ENCODE peak calls at places on chromosomes 16 and 17, in nine cellular contexts. M, V, Q, P, Y, R, L, G and E are unnamed samples.

GRCh38 chr17:31495049-31495885 is 103.8 kb downstream of the RAB11FIP4 start:
- DNase-seq in Y (no peak), M (no peak), G (no peak), Q (no peak), R (no peak), L (peak), V (no peak), P (peak), E (no peak)

GRCh38 chr16:5422643-5423496 is 325.3 kb upstream of the EEF2KMT start:
- DNase-seq in P (no peak), L (no peak), R (no peak), G (no peak), Q (no peak), Y (no peak), V (no peak), M (no peak), E (no peak)

GRCh38 chr17:5027921-5028320 is 7.3 kb downstream of the SLC52A1 start:
- DNase-seq in G (no peak), L (no peak), V (no peak), Y (no peak), M (no peak), R (no peak), P (no peak), Q (no peak), E (no peak)

GRCh38 chr17:49830605-49831004 is 17.3 kb downstream of the TAC4 start:
- DNase-seq in Y (no peak), V (no peak), R (peak), G (no peak), P (no peak), M (no peak), L (no peak), Q (no peak), E (no peak)

GRCh38 chr16:11084484-11085024 is 140.2 kb downstream of the CLEC16A start:
- DNase-seq in V (no peak), G (no peak), Q (no peak), P (no peak), M (no peak), Y (no peak), R (no peak), L (no peak), E (no peak)

GRCh38 chr16:54628796-54629625 is 301.7 kb upstream of the IRX5 start:
- DNase-seq in M (no peak), R (no peak), Y (no peak), V (no peak), G (no peak), Q (no peak), P (peak), L (no peak), E (no peak)

GRCh38 chr17:21174186-21174585 is 39.8 kb downstream of the TMEM11 start:
- DNase-seq in Q (no peak), L (no peak), V (no peak), R (no peak), P (peak), M (no peak), G (no peak), Y (no peak), E (no peak)

GRCh38 chr17:78979780-78980623 is at the start of gene LGALS3BP:
- DNase-seq in R (peak), Q (peak), G (peak), L (peak), Y (no peak), V (peak), M (peak), P (peak), E (peak)

GRCh38 chr17:49210158-49211029 is at the start of the genes ABI3 and GNGT2:
- DNase-seq in Q (peak), M (no peak), G (no peak), Y (no peak), L (no peak), V (peak), R (no peak), P (peak), E (no peak)

GRCh38 chr16:56448005-56448404 is 3.1 kb downstream of the NUDT21 start:
- DNase-seq in P (no peak), V (no peak), G (no peak), L (no peak), Q (no peak), Y (no peak), M (no peak), R (no peak), E (no peak)

GRCh38 chr17:72624652-72625051 is 467.8 kb downstream of the SLC39A11 start:
- DNase-seq in Y (no peak), M (no peak), L (no peak), G (no peak), R (no peak), Q (no peak), V (no peak), P (no peak), E (no peak)

GRCh38 chr17:10557422-10557821 is 8.0 kb upstream of the MYH2 start:
- DNase-seq in V (no peak), R (no peak), L (no peak), Y (no peak), Q (no peak), M (no peak), G (no peak), P (no peak), E (no peak)

GRCh38 chr17:57215317-57215716 is 41.0 kb upstream of the MSI2 start:
- DNase-seq in M (no peak), L (peak), R (peak), V (no peak), P (peak), G (no peak), Y (no peak), Q (no peak), E (no peak)

GRCh38 chr17:5585814-5586558 is 1.7 kb upstream of the NLRP1 start:
- DNase-seq in R (peak), P (no peak), L (peak), G (no peak), Q (no peak), Y (no peak), M (no peak), V (peak), E (no peak)

GRCh38 chr16:58733248-58733670 is 857 bp downstream of the GOT2 start:
- DNase-seq in M (no peak), P (no peak), R (peak), Y (no peak), Q (no peak), V (no peak), L (no peak), G (no peak), E (no peak)

GRCh38 chr16:61831351-61831933 is 204.8 kb downstream of the CDH8 start:
- DNase-seq in V (no peak), L (no peak), M (no peak), R (no peak), G (no peak), Y (no peak), Q (no peak), P (no peak), E (no peak)

GRCh38 chr17:15448580-15448956 is 18.9 kb downstream of the CDRT4 start:
- DNase-seq in M (no peak), Q (no peak), L (no peak), R (no peak), V (no peak), P (no peak), Y (no peak), G (no peak), E (no peak)

GRCh38 chr17:41773190-41773588 is 13.3 kb downstream of the JUP start:
- DNase-seq in Q (no peak), P (peak), Y (no peak), M (peak), V (no peak), R (peak), L (peak), G (no peak), E (no peak)

GRCh38 chr16:67215690-67216089 is 11.2 kb upstream of the TMEM208 start:
- DNase-seq in L (no peak), R (no peak), Y (no peak), V (no peak), M (no peak), P (no peak), G (no peak), Q (no peak), E (no peak)

GRCh38 chr16:71767060-71767900 is 41.4 kb downstream of the AP1G1 start:
- DNase-seq in R (no peak), G (no peak), L (no peak), Y (no peak), V (no peak), M (no peak), P (no peak), Q (no peak), E (no peak)

GRCh38 chr17:44757045-44757917 is 1.5 kb upstream of the ADAM11 start:
- DNase-seq in Y (no peak), Q (no peak), V (no peak), G (no peak), L (no peak), R (no peak), M (no peak), P (no peak), E (no peak)

GRCh38 chr17:681738-682137 is 32.9 kb downstream of the VPS53 start:
- DNase-seq in Q (no peak), P (no peak), L (no peak), V (no peak), G (no peak), Y (no peak), M (no peak), R (no peak), E (no peak)

GRCh38 chr16:88479795-88480760 is 27.0 kb downstream of the ZFPM1 start:
- DNase-seq in L (no peak), R (no peak), Q (peak), Y (no peak), M (no peak), V (peak), G (no peak), P (peak), E (no peak)

GRCh38 chr16:89103781-89104180 is 10.1 kb downstream of the ACSF3 start:
- DNase-seq in G (no peak), L (no peak), P (no peak), M (no peak), R (no peak), Q (no peak), Y (no peak), V (no peak), E (no peak)

GRCh38 chr16:973366-973765 is 2.6 kb upstream of the LMF1 start:
- DNase-seq in G (no peak), Q (no peak), Y (no peak), V (no peak), R (no peak), P (no peak), M (no peak), L (no peak), E (no peak)

GRCh38 chr16:30603945-30604315 is 6.3 kb downstream of the ZNF689 start:
- DNase-seq in P (no peak), L (no peak), Q (no peak), G (no peak), V (no peak), R (no peak), Y (no peak), M (no peak), E (no peak)

GRCh38 chr17:77127735-77128361 is 12.9 kb upstream of the SEC14L1 start:
- DNase-seq in P (peak), Y (no peak), L (peak), G (no peak), Q (peak), M (no peak), V (peak), R (no peak), E (no peak)

GRCh38 chr17:63439682-63440081 is 6.4 kb downstream of the CYB561 start:
- DNase-seq in M (no peak), Q (no peak), R (no peak), V (no peak), G (no peak), P (no peak), L (no peak), Y (no peak), E (no peak)

GRCh38 chr16:14378684-14379467 is 251.2 kb downstream of the PARN start:
- DNase-seq in Y (no peak), G (no peak), M (no peak), L (peak), V (no peak), Q (no peak), P (no peak), R (peak), E (no peak)
- TF ChIP-seq CTCF in Y (no peak), G (no peak), M (no peak), L (no peak), V (no peak), Q (no peak), P (no peak), R (no peak), E (no peak)

GRCh38 chr17:80650339-80650672 is 105.7 kb downstream of the RPTOR start:
- DNase-seq in L (no peak), Y (no peak), P (no peak), Q (no peak), V (no peak), G (no peak), R (no peak), M (no peak), E (no peak)

GRCh38 chr17:80649200-80649644 is 104.6 kb downstream of the RPTOR start:
- DNase-seq in G (no peak), L (peak), P (no peak), R (no peak), V (peak), M (no peak), Q (no peak), Y (no peak), E (no peak)

GRCh38 chr17:80650751-80651173 is 106.1 kb downstream of the RPTOR start:
- DNase-seq in G (no peak), Q (no peak), V (no peak), P (no peak), Y (no peak), R (no peak), L (no peak), M (no peak), E (no peak)

GRCh38 chr17:80647746-80648145 is 103.1 kb downstream of the RPTOR start:
- DNase-seq in Q (no peak), L (peak), M (peak), R (no peak), V (peak), G (no peak), P (no peak), Y (no peak), E (no peak)

GRCh38 chr17:80649672-80650338 is 105.2 kb downstream of the RPTOR start:
- DNase-seq in G (no peak), Y (no peak), L (peak), P (no peak), R (peak), Q (peak), V (peak), M (peak), E (no peak)
- TF ChIP-seq CTCF in G (no peak), Y (no peak), L (peak), P (no peak), R (no peak), Q (no peak), V (peak), M (peak), E (no peak)

DNA sequence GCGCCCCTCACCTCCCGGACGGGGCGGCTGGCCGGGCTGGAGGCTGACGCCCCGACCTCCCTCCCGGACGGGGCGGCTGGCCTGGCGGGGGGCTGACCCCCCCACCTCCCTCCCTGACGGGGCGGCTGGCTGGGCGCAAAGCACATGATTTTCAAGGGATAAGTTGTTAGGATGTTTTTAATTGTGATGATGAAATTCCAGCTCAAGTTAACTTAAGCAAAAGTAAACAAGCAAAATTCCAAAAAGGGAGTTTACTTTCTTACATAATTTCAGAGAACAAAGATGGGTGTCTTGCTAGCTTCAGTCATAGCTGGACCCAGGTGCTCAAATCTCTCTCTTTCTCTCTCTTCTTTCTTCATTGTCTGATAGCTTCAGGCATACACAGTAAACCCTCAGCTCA is 33.6 kb upstream of the MED9 start:
- DNase-seq in V (no peak), Q (no peak), Y (no peak), M (no peak), R (no peak), L (no peak), G (no peak), P (no peak), E (no peak)
- TF ChIP-seq CTCF in V (no peak), Q (no peak), Y (no peak), M (no peak), R (no peak), L (no peak), G (no peak), P (no peak), E (no peak)

DNA sequence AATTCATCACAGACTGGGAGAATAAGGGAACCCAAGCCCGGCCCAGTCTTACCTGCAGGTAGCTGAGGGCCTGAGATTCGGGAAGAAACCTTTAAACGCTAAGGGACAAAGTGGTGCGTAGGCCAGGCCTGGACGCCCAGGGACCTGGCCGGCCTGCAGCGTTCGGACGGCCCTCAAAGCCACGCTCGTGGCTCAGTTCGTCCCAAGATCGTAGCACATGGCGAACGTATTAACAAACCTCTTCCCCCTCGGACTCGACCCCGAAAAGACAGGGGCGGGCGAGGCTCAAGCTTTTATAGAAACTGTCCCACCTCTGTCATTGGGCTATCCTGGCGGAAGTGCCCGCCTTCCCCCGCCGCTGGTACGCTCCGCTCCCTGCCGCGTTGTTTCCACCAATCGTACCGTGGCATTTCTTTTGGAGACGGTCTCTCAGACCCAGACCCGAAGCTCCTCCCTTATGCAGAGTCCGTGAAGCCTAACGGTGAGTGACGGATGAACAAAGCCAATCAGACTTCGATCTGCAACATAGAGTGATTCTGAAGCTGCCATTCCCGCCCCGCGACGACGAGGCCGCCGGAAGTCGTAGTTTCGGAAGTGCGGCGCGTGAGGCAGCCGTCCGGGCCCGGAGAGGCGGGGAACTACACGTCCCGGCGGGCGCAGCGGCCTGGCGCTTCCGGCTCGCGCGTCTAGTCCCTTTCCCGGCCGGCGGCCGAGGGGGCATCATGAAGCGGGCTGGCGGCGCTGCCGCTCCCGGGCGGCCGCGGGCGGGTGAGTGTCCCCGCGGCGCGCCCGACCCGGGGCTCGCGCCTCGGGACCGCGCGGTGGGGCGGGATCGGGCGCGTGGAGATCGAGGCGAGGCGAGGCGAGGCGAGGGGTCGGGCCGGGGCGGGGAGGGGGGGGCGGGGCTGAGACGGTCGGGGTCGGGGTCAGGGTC is at the start of gene TRAF7:
- DNase-seq in L (peak), M (peak), R (peak), G (peak), P (peak), Q (peak), Y (peak), V (peak), E (peak)
- TF ChIP-seq CTCF in L (no peak), M (no peak), R (no peak), G (no peak), P (no peak), Q (no peak), Y (no peak), V (no peak), E (no peak)

DNA sequence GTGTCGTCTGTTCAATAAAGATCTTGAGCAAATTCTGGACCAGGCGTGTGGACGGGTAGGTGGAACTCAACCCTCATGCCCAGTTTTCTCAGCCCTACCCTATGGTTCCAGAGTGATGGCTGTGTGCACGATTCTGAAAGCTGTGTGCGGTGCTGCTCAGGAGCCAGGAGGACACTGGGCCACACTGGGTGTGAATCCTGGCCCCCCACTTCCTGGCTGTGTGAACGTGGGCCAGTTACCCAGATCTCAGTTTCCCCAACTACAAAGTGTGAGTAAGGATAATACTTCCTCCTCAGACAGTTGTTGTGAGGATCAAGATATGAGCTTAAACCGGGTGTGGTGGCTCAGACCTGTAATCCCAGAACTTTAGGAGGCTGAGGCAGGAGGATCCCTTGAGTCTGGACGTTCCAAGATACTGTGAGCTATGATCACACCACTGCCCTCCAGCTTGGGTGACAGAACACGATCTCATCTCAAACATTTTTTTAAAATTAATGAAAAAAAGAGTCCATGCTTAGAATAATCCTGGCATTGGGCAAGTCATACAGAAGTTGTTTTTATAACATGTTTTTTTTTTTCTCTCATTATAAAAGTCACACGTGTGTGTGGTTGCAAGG is 14.7 kb upstream of the MPRIP start:
- DNase-seq in Q (no peak), Y (no peak), G (no peak), R (no peak), V (no peak), L (no peak), P (no peak), M (no peak), E (no peak)
- TF ChIP-seq CTCF in Q (no peak), Y (no peak), G (no peak), R (no peak), V (no peak), L (no peak), P (no peak), M (no peak), E (no peak)

GRCh38 chr16:87050142-87050541 is 267.1 kb downstream of the C16orf95 start:
- DNase-seq in L (no peak), M (no peak), R (no peak), Q (no peak), V (no peak), P (no peak), Y (no peak), G (no peak), E (peak)
- TF ChIP-seq CTCF in L (no peak), M (no peak), R (no peak), Q (no peak), V (no peak), P (no peak), Y (no peak), G (no peak), E (no peak)

GRCh38 chr17:40443988-40444899 is 994 bp downstream of the IGFBP4 start:
- DNase-seq in Y (no peak), M (no peak), L (peak), R (no peak), Q (no peak), P (no peak), V (no peak), G (no peak), E (no peak)
- TF ChIP-seq CTCF in Y (no peak), M (no peak), L (no peak), R (peak), Q (no peak), P (no peak), V (peak), G (no peak), E (no peak)